ENCODE peak calls at places on chromosomes 4 and X, in six cellular contexts. B is neural crest cell, D is GM12865, F is A549, S is nephron progenitor cell, W is psoas muscle. I is an unnamed sample.

GRCh38 chrX:3757510-3758025 is 44.1 kb upstream of the PRKX start:
- DNase-seq in B (no peak), D (no peak), F (no peak), S (no peak), W (no peak), I (no peak)

GRCh38 chrX:17669891-17670290 is 67.4 kb upstream of the SCML1 start:
- DNase-seq in B (no peak), D (no peak), F (no peak), S (no peak), W (no peak), I (no peak)

GRCh38 chr4:2418652-2419571 is at the start of gene CFAP99:
- DNase-seq in B (peak), D (peak), F (peak), S (peak), W (peak), I (peak)

GRCh38 chrX:134006484-134007161 is 21.2 kb upstream of the GPC3 start:
- DNase-seq in B (no peak), D (no peak), F (no peak), S (no peak), W (no peak), I (no peak)

GRCh38 chrX:135985974-135986312 is 708 bp downstream of the SLC9A6 start:
- DNase-seq in B (no peak), D (no peak), F (no peak), S (peak), W (no peak), I (no peak)

GRCh38 chr4:1009647-1010521 is 1.5 kb upstream of the FGFRL1 start:
- DNase-seq in B (peak), D (peak), F (no peak), S (peak), W (peak), I (peak)

GRCh38 chr4:95304898-95305297 is 243.9 kb downstream of the UNC5C start:
- DNase-seq in B (no peak), D (no peak), F (no peak), S (no peak), W (no peak), I (no peak)

GRCh38 chr4:79334783-79335182 is 8.9 kb upstream of the NAA11 start:
- DNase-seq in B (no peak), D (no peak), F (no peak), S (no peak), W (no peak), I (no peak)

GRCh38 chr4:183589710-183590109 is 69.3 kb downstream of the RWDD4 start:
- DNase-seq in B (no peak), D (no peak), F (no peak), S (no peak), W (no peak), I (no peak)

GRCh38 chr4:87037921-87038320 is 103.1 kb downstream of the AFF1 start:
- DNase-seq in B (no peak), D (no peak), F (no peak), S (no peak), W (no peak), I (no peak)

GRCh38 chr4:72971572-72971971 is 97.9 kb downstream of the COX18 start:
- DNase-seq in B (no peak), D (no peak), F (no peak), S (no peak), W (no peak), I (no peak)

GRCh38 chr4:106048250-106048931 is 153.1 kb downstream of the NPNT start:
- DNase-seq in B (no peak), D (no peak), F (no peak), S (no peak), W (no peak), I (no peak)

GRCh38 chrX:11558972-11559371 is 106.7 kb downstream of the ARHGAP6 start:
- DNase-seq in B (no peak), D (peak), F (peak), S (peak), W (no peak), I (peak)

GRCh38 chr4:78612398-78613005 is 60.9 kb downstream of the ANXA3 start:
- DNase-seq in B (no peak), D (peak), F (peak), S (no peak), W (no peak), I (no peak)

GRCh38 chr4:71050809-71051208 is 57.4 kb downstream of the DCK start:
- DNase-seq in B (no peak), D (no peak), F (no peak), S (no peak), W (no peak), I (no peak)

GRCh38 chr4:57114973-57115372 is 4.8 kb upstream of the IGFBP7 start:
- DNase-seq in B (no peak), D (no peak), F (no peak), S (no peak), W (no peak), I (no peak)

GRCh38 chr4:91497892-91498291 is 805.9 kb upstream of the GRID2 start:
- DNase-seq in B (no peak), D (peak), F (no peak), S (no peak), W (no peak), I (no peak)

GRCh38 chr4:153159728-153160221 is 44.5 kb upstream of the TRIM2 start:
- DNase-seq in B (no peak), D (no peak), F (no peak), S (no peak), W (no peak), I (no peak)

GRCh38 chr4:41142946-41143720 is 71.2 kb downstream of the APBB2 start:
- DNase-seq in B (no peak), D (no peak), F (no peak), S (no peak), W (peak), I (no peak)

GRCh38 chrX:102672876-102673275 is 21.6 kb downstream of the GPRASP1 start:
- DNase-seq in B (no peak), D (no peak), F (no peak), S (no peak), W (no peak), I (no peak)

GRCh38 chr4:121183359-121183758 is 19.2 kb upstream of the TNIP3 start:
- DNase-seq in B (no peak), D (no peak), F (no peak), S (no peak), W (no peak), I (no peak)

GRCh38 chrX:51837451-51837850 is 56.0 kb upstream of the MAGED1 start:
- DNase-seq in B (no peak), D (no peak), F (no peak), S (no peak), W (no peak), I (no peak)

GRCh38 chrX:10457092-10457491 is 163.3 kb downstream of the MID1 start:
- DNase-seq in B (no peak), D (no peak), F (no peak), S (no peak), W (no peak), I (no peak)

GRCh38 chrX:140572724-140573123 is 67.9 kb upstream of the SOX3 start:
- DNase-seq in B (peak), D (peak), F (peak), S (peak), W (no peak), I (peak)

GRCh38 chr4:141258558-141258957 is 37.9 kb downstream of the ZNF330 start:
- DNase-seq in B (no peak), D (no peak), F (no peak), S (no peak), W (no peak), I (no peak)

GRCh38 chr4:141255016-141255415 is 34.3 kb downstream of the ZNF330 start:
- DNase-seq in B (no peak), D (no peak), F (no peak), S (no peak), W (no peak), I (no peak)

DNA sequence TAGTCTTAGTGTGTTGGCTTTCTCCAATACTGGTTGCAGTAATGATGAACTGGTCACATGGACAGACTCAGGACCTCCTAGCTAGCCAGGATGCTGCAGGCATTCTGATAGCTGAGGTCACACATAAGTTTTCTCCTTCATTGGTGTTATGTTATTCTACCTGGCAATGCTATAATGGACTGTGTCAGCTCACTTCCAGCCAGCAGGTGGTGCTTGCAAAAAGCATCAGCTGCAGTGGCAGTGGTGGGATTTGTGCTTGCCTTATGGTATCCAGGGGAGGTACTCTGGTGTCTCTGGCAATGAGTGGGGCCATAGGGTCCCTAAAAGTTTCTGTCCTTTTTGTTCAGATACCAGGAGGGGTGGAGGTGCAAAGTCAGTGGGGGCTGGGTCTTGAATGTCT is 33.6 kb downstream of the ZNF330 start:
- DNase-seq in B (no peak), D (peak), F (no peak), S (no peak), W (no peak), I (no peak)
- TF ChIP-seq CTCF in B (no peak), D (peak), F (no peak), S (no peak), W (no peak), I (no peak)

GRCh38 chr4:77500801-77501200 is 104.8 kb upstream of the CXCL13 start:
- DNase-seq in B (no peak), D (no peak), F (no peak), S (no peak), W (no peak), I (no peak)
- TF ChIP-seq CTCF in B (no peak), D (no peak), F (no peak), S (no peak), W (no peak), I (no peak)

DNA sequence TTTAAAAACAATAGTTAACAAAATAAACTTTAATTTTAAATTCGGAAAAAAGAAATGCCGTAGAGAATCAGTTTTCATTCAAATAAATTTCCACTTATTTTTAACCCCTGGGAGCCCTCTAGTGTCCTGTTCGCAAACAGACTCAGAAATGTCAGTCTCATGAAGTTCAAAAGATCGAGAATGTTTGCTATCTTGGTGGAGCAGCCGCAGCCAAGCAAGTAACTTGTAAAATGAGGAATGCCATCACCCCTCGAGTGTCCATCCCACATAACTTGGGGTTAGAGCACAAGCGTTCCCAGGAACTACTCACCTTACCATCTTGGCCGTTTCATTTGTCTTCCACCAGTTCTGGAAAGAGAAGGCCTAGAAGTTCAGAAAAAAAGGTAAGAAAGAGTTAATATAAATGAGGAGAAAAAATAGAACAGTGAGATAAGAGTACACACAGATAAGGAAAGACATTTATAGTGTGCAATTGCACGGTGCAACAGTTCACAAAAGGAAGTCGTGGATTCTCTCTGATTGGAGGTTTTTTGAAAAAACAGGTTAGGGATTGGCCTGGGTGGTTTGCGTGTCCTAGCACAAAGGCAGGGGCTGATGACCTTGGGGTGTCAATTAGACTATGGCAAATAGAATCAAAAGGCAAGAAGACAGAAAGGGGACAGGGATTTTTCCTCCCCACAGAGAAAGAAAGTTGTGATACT is at the start of gene GASK1B:
- DNase-seq in B (no peak), D (peak), F (peak), S (peak), W (no peak), I (peak)
- TF ChIP-seq CTCF in B (peak), D (peak), F (peak), S (peak), W (peak), I (peak)

GRCh38 chr4:140150886-140151699 is 2.9 kb downstream of the MAML3 start:
- DNase-seq in B (peak), D (peak), F (peak), S (peak), W (peak), I (peak)

GRCh38 chr4:140152760-140153418 is 1.1 kb downstream of the MAML3 start:
- DNase-seq in B (peak), D (no peak), F (no peak), S (peak), W (peak), I (peak)

GRCh38 chr4:140151700-140152014 is 2.3 kb downstream of the MAML3 start:
- DNase-seq in B (peak), D (no peak), F (peak), S (peak), W (peak), I (peak)

GRCh38 chr4:140153419-140153743 is 603 bp downstream of the MAML3 start:
- DNase-seq in B (no peak), D (no peak), F (no peak), S (no peak), W (no peak), I (no peak)

GRCh38 chr4:140152015-140152703 is 1.8 kb downstream of the MAML3 start:
- DNase-seq in B (peak), D (no peak), F (peak), S (peak), W (peak), I (peak)
- TF ChIP-seq CTCF in B (peak), D (no peak), F (no peak), S (no peak), W (peak), I (no peak)

DNA sequence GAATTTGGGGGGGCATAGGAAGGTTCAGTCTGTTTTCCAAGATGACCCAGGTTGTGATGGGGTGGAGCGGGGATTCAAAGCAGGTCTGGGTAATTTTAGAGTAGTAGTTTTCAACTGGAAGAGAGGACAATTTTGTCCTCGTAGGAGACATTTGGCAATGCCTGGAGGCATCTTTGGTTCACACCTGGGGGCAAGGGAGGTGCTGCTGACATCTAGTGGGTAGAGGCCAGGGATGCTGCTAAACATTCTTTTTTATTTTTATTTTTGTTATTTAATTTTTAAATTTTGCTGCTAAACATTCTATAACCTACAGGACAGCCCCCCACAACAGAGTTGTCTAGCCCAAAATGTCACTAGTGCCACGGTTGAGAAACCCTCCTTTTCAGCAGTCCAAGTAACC is 1.9 kb downstream of the RAB9A start:
- DNase-seq in B (no peak), D (peak), F (no peak), S (no peak), W (no peak), I (no peak)
- TF ChIP-seq CTCF in B (no peak), D (peak), F (peak), S (no peak), W (no peak), I (no peak)

GRCh38 chrX:81280148-81280547 is 78.2 kb downstream of the SH3BGRL start:
- DNase-seq in B (no peak), D (no peak), F (no peak), S (no peak), W (no peak), I (no peak)
- TF ChIP-seq CTCF in B (no peak), D (no peak), F (no peak), S (no peak), W (no peak), I (no peak)

DNA sequence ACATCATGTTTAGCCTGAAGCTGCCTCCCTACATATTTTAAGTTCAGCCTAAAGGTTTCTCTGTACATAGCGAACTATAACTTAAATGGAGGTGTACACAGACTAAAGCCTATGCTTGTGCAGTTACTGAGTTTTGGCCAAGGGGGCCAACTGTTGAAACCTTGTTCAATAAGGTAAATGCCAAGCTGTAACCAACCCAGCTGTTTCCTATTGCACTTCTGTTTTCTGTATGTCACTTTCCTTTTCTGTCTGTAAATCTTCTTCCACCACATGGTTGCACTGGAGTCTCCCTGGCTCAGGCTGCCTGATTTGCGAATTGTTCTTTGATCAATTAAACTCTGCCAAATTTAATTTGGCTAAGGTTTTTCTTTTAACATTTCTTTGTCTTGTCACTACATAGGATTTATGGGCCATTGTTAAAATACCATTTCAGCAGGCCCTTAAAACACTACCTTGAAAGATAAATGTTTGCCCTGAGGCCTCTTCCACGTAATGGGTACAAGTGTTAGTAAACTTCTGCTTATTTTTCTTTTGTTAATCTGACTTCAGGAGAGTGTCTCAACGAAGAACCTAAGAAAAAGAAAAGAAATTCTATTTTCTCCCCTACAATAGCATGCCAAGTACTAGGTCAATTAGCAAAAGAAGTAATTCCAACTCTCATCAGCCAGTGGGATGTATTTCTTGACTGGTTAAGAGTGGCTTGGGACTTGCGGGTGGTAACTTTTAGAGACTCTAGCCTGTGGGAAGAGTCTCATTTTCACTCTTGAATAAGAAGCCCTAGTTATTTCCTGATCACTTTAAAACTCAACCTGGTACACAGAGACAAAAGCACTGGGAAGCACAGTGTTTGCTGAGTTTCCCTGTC is 45.7 kb upstream of the PRSS12 start:
- DNase-seq in B (no peak), D (peak), F (no peak), S (no peak), W (no peak), I (peak)
- TF ChIP-seq CTCF in B (no peak), D (no peak), F (no peak), S (no peak), W (no peak), I (no peak)

GRCh38 chr4:178351185-178351584 is 908.9 kb upstream of the AGA start:
- DNase-seq in B (no peak), D (no peak), F (no peak), S (no peak), W (no peak), I (no peak)

GRCh38 chr4:178356725-178357124 is 914.5 kb upstream of the AGA start:
- DNase-seq in B (no peak), D (no peak), F (no peak), S (no peak), W (no peak), I (no peak)
- TF ChIP-seq CTCF in B (no peak), D (no peak), F (no peak), S (no peak), W (no peak), I (no peak)